ENCODE peak calls at places on chromosomes 13 and 19, in eight cellular contexts. W, N, H, Y, F, Z, Q and U are unnamed samples. For H3K36me3, the result is how much of the 10 kb centered on the place peaks cover.

GRCh38 chr13:105914637-105915036 is 620.8 kb downstream of the EFNB2 start:
- DNase-seq in N (no peak), W (peak), F (no peak), Q (no peak), Y (no peak), H (no peak), Z (no peak), U (no peak)

GRCh38 chr19:18173054-18173571 is 500 bp upstream of the IFI30 start:
- DNase-seq in H (no peak), N (peak), W (no peak), Q (peak), Y (peak), Z (no peak), F (no peak), U (no peak)

GRCh38 chr19:2537544-2537943 is 61.6 kb downstream of the GADD45B start:
- DNase-seq in H (no peak), Y (no peak), F (no peak), W (no peak), N (peak), Z (no peak), Q (peak), U (no peak)

GRCh38 chr19:31875550-31875949 is 469.9 kb upstream of the ZNF507 start:
- DNase-seq in Z (no peak), Q (no peak), H (no peak), W (no peak), F (no peak), Y (no peak), N (no peak), U (peak)

GRCh38 chr13:41652735-41653361 is 195.5 kb downstream of the RGCC start:
- DNase-seq in N (no peak), F (no peak), Y (no peak), W (peak), H (no peak), Z (peak), Q (no peak), U (peak)

GRCh38 chr13:37270206-37271001 is 164.9 kb upstream of the CSNK1A1L start:
- DNase-seq in Y (no peak), Z (peak), Q (no peak), H (no peak), F (no peak), W (no peak), N (no peak), U (no peak)

GRCh38 chr13:25247345-25247744 is 39.9 kb downstream of the MTMR6 start:
- DNase-seq in Y (no peak), F (no peak), Q (no peak), H (no peak), N (no peak), Z (no peak), W (no peak), U (no peak)

GRCh38 chr13:85080726-85081125 is 718.5 kb downstream of the SLITRK6 start:
- DNase-seq in Y (no peak), Z (no peak), Q (no peak), N (no peak), W (no peak), H (no peak), F (no peak), U (no peak)

GRCh38 chr19:18429717-18430416 is 8.1 kb downstream of the ISYNA1 start:
- DNase-seq in H (no peak), F (no peak), Y (no peak), W (no peak), Z (no peak), Q (no peak), N (no peak), U (no peak)

GRCh38 chr19:19662344-19662743 is 1.1 kb downstream of the ATP13A1 start:
- DNase-seq in N (no peak), Z (no peak), Y (peak), W (no peak), F (no peak), Q (peak), H (no peak), U (no peak)

GRCh38 chr19:10911579-10912363 is 16.7 kb downstream of the YIPF2 start:
- DNase-seq in Q (no peak), H (no peak), N (no peak), Z (no peak), Y (no peak), W (no peak), F (no peak), U (no peak)

DNA sequence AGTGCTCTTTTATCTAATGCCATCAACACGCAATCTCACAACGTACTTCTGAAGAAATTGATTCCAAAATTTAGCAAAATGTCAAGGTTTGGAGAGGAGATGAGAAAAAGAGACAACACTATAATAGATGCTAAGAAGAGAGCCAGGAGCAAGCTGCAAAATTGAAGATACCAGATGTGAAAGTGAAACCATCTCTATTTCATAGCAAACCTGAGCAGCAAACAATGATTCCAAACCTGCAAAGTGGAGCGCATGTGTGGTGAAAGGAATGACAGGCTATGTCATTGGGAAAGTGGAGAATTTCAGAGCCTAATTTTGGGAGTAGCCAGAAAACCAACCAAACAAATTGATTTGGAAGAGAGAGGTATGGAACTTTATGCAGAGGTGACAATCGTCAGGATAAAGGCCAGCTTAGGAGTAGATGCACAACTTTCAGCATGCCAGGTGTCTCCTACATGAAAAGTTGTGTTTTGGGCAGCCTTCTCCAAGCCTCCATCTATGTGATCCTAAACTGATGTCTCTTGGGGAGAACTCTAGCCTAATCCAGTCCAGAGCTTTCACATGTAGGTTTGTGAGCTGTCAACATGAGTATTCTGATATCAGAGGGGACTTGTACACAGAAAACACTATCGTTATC is 158.4 kb upstream of the FNDC3A start:
- DNase-seq in W (no peak), Y (no peak), Z (no peak), N (no peak), Q (no peak), F (no peak), H (no peak), U (no peak)
- H3K4me3 ChIP-seq in W (no peak), Y (no peak), Z (no peak), N (no peak), Q (no peak), F (no peak), H (no peak), U (no peak)

DNA sequence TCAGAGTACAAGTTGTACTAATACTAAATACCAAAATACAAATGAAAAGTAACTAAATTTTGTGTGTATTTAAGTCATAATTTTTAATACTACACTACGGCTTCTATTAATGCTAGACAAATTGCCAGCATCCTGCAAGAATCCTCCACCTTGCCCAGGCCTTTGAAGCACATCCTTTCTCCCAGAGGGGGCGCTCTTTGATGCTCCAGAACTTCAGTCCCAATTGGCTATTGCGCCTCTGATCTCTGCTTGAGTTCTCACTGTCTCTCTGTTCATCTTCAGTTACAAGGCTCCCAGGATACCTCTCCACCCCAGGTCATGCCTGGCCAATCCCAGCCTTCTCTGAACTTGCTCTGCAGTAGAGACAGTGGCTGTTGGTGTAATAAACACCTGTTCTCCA is 141.0 kb downstream of the DCLK1 start:
- DNase-seq in Y (no peak), N (no peak), Q (no peak), Z (no peak), F (no peak), W (no peak), H (no peak), U (no peak)
- TF ChIP-seq CTCF in Y (no peak), N (no peak), Q (no peak), Z (peak), F (peak), W (no peak), H (no peak), U (peak)

DNA sequence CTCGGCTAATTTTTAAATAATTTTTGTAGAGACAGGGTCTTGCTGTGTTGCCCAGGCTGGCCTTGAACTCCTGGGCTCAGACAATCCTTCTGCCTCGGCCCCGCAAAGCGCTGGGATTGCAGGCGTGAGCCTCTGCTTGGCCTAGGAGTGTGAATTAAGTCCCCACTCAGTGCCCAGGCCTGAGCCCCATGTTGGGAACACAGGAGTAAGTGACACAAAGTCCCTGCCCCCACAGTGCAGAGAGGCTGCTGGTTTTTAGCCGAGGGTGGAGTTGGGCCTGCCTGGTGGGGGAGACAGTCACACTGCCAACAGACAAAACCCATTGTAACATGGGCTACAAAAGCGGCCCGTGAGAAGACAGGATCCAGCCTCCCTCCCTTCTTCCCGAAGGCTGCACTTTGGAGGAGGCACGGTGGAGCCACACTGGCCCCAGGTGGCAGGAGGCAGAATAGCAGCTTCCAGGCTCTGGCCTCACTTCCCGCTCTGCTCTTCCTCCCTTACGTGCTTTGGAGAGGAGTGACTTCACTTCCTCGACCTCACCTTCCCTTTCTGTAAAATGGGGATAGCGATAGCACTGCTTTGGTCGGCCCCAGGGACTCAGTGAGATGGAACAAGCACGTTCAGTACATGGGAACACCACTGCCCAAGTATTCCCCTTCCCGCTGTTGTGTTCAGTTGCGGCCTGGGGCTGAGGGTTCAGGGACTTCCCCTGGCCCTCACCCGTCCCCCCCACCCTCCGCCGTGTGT is 15.2 kb upstream of the EHD2 start:
- DNase-seq in H (peak), N (peak), Z (peak), F (peak), W (no peak), Q (peak), Y (peak), U (peak)
- H3K36me3 ChIP-seq in H (under half), N (under half), Z (under half), F (under half), W (under half), Q (under half), Y (half or more), U (under half)

DNA sequence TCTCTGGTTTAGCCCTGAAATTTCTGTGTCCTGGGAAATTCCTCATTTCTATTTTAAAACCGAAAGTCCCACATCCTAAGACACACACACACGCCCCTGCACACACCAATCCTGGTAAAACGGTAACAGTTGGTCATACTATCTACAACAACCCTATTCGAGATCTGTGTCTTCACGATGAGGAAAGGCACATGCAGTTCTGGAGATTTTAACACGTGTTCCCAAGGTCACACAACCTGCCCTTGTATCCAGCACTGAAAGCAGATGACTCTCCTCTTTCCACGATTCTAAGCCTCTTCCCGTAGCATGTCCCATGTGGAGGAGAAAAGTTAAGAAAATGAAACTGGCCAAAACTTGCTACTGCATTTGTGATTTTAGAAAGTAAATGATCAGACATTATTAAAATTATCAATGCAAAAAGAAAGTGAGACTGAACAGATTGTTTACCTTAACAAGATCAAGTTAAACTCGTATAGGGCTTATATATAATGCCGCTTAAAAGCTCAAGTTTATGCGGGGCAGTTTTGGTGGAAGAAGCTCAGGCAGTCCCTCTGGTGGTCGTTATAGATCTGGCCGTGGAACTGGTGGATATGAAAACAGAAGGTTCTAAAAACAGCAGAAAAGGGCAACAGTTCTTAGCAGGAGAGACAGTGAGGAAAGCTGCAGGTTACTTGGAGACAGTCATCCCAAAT is 32.7 kb downstream of the VSTM1 start:
- DNase-seq in Y (no peak), W (no peak), Q (no peak), H (no peak), F (peak), N (no peak), Z (peak), U (no peak)
- H3K4me3 ChIP-seq in Y (peak), W (peak), Q (no peak), H (no peak), F (no peak), N (no peak), Z (peak), U (no peak)

DNA sequence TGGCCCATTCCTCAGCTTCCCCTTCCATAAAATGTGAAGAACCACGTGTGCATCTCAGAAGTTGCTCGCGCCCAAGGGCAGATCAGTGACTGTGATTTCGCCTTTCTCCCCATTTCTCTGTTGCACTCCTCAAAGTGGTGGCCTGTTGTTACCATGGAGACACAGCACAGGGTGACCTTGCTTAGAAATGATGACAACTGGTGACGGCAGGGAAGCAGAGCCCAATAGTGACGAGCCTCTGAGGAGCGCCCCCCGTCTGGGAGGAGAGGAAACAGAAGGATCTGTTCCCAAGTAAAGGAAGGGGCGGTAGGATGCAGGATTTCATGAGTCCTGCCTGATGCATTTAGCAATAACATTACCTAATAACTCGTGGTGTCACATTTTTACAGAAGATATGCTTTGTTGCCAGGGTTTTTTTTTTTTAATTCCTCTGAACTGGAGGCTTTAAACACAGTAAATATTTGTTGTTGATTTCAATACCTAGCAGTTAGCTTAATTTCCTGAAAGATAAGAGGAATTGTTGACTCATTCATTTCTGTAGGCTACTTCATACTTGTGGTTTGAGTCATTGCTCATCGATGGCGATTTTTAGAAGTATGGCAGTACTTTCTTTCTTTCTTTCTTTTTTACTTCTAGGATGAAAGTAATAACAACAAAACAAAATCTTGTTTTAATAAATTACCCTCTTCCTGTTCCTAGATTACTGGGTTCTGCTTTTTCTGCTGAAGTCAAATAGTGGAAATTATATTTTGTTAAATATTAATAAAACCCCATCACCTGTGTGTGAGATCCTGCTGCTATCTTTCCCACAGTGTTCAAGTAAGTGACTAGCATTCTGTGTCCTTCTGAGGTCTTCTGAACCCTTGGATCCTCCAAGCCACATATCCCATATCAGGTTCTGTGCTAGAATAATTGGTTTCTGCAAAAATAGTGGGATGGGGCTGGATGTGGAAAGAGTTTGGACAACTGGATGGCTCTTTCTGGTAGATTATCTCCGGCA is 36.0 kb downstream of the MBNL2 start:
- DNase-seq in H (peak), Q (no peak), Y (no peak), F (no peak), W (peak), Z (peak), N (peak), U (peak)
- TF ChIP-seq CTCF in H (no peak), Q (no peak), Y (no peak), F (no peak), W (peak), Z (no peak), N (no peak), U (no peak)

GRCh38 chr19:4712771-4713170 is 10.9 kb downstream of the DPP9 start:
- DNase-seq in H (no peak), W (no peak), Z (no peak), Y (no peak), F (peak), Q (no peak), N (peak), U (no peak)

GRCh38 chr19:4711211-4711610 is 12.4 kb downstream of the DPP9 start:
- DNase-seq in Q (no peak), W (no peak), N (no peak), Z (no peak), H (no peak), F (peak), Y (no peak), U (no peak)

GRCh38 chr19:4715529-4716221 is 8.0 kb downstream of the DPP9 start:
- DNase-seq in N (no peak), H (no peak), Q (no peak), Z (no peak), W (no peak), Y (peak), F (no peak), U (no peak)

GRCh38 chr19:4714016-4714415 is 9.6 kb downstream of the DPP9 start:
- DNase-seq in Q (no peak), Z (no peak), H (no peak), W (no peak), N (no peak), F (no peak), Y (no peak), U (no peak)

DNA sequence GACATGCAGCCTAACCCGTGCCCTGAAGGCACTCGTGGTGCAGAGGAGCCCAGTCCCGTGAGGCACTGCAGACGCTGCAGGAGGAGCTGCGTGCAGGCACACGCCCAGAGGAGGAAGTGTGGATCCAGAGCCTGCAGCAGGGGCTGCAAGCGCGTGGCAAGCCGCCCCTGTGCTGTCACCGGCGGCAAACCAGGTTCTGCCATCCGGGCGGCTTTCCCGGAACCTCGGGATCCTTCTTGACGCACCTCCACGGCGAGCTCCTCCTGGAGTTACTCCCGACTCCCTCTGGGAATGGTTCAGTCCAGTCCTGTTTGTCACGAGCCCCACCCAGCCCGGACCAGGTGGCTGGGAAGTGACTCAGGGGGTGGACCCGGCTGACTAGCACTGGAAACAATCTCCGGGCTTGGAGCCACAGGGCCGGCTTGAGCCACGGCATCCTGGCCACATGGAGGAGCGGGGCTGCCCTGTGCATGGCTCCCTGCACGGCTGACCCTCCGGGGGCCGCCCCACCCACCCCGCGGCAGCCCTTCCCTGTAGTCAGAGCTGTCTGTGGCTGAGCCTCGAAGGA is 10.2 kb downstream of the DPP9 start:
- DNase-seq in Y (no peak), W (peak), F (no peak), H (peak), Z (no peak), N (peak), Q (no peak), U (no peak)
- H3K36me3 ChIP-seq in Y (half or more), W (under half), F (half or more), H (under half), Z (under half), N (half or more), Q (under half), U (half or more)